ENCODE peak calls at places on chromosome 9, in five cellular contexts. X is astrocyte of the spinal cord; F is activated effector memory CD4-positive, alpha-beta T cell treated with Interleukin-2 at 50 U/mL for 16 hours; O is GM20000; L is sciatic nerve. G is an unnamed sample.

GRCh38 chr9:111443454-111443853 is 40.7 kb downstream of the ECPAS start:
- DNase-seq in X (no peak), L (no peak), F (no peak), O (no peak), G (no peak)

GRCh38 chr9:121316852-121317373 is 49.0 kb downstream of the GSN start:
- DNase-seq in X (no peak), O (no peak), F (no peak), L (peak), G (no peak)

GRCh38 chr9:74963043-74963442 is 10.3 kb upstream of the C9orf40 start:
- DNase-seq in X (no peak), L (no peak), O (no peak), F (no peak), G (no peak)

GRCh38 chr9:20570756-20571155 is 51.5 kb downstream of the MLLT3 start:
- DNase-seq in L (no peak), O (peak), F (no peak), X (peak), G (no peak)

GRCh38 chr9:27785714-27786100 is 212.4 kb upstream of the C9orf72 start:
- DNase-seq in O (peak), X (peak), L (no peak), F (no peak), G (no peak)

GRCh38 chr9:36924071-36924470 is 110.0 kb downstream of the PAX5 start:
- DNase-seq in L (no peak), X (peak), O (no peak), F (no peak), G (no peak)

GRCh38 chr9:88976888-88977257 is 14.4 kb upstream of the S1PR3 start:
- DNase-seq in L (no peak), F (no peak), O (no peak), X (no peak), G (no peak)

GRCh38 chr9:136138566-136138965 is 19.9 kb upstream of the TMEM250 start:
- DNase-seq in X (no peak), L (no peak), O (peak), F (no peak), G (no peak)

GRCh38 chr9:99345936-99346335 is 123.9 kb downstream of the SEC61B start:
- DNase-seq in O (no peak), L (no peak), F (no peak), X (peak), G (no peak)

GRCh38 chr9:16612627-16613026 is 257.8 kb downstream of the BNC2 start:
- DNase-seq in L (no peak), F (no peak), O (no peak), X (no peak), G (no peak)

GRCh38 chr9:22922222-22922621 is 475.6 kb downstream of the DMRTA1 start:
- DNase-seq in L (no peak), F (no peak), O (no peak), X (no peak), G (no peak)

GRCh38 chr9:117437283-117437682 is 22.4 kb upstream of the ASTN2 start:
- DNase-seq in X (no peak), F (no peak), O (no peak), L (no peak), G (no peak)

GRCh38 chr9:76433406-76433805 is 25.6 kb upstream of the GCNT1 start:
- DNase-seq in O (no peak), X (peak), L (no peak), F (no peak), G (no peak)

GRCh38 chr9:111601237-111602018 is 2.0 kb upstream of the PTGR1 start:
- DNase-seq in F (no peak), L (no peak), O (no peak), X (no peak), G (no peak)

GRCh38 chr9:73006986-73007385 is 54.1 kb upstream of the ALDH1A1 start:
- DNase-seq in F (no peak), O (no peak), L (no peak), X (no peak), G (no peak)

GRCh38 chr9:29822458-29822857 is 2249.2 kb upstream of the C9orf72 start:
- DNase-seq in X (no peak), F (no peak), L (no peak), O (no peak), G (no peak)

GRCh38 chr9:33708441-33708840 is 86.9 kb upstream of the PRSS3 start:
- DNase-seq in L (no peak), X (no peak), F (no peak), O (no peak), G (no peak)

GRCh38 chr9:70679845-70680244 is 265.4 kb upstream of the KLF9 start:
- DNase-seq in X (no peak), L (no peak), F (no peak), O (no peak), G (no peak)

G was measured in activated T-helper 2 cell treated with anti-CD3 and anti-CD28 coated beads, Interferon-gamma antibody, Interleukin-2, Interleukin-4, amounts not matched to agents 10 μg/mL and 5 μg/mL and 100 μg/mL, durations not matched to agents 14 hours and 24 hours and 36 hours.